ENCODE peak calls at places on chromosome 20, in six cellular contexts. One of them, this sample, is unnamed.

GRCh38 chr20:25071722-25072121 is 10.2 kb downstream of the VSX1 start:
- DNase-seq in IMR-90: no peak
- DNase-seq in Calu3: no peak
- DNase-seq in activated T-helper 1 cell treated with anti-CD3 and anti-CD28 coated beads, Interleukin-2, amount 50 U/mL, for 16 hours: no peak
- DNase-seq in PC-3: no peak
- DNase-seq in GM18507: no peak
- DNase-seq in this sample: no peak

GRCh38 chr20:51198876-51199523 is 176.1 kb upstream of the KCNG1 start:
- DNase-seq in Calu3: no peak
- DNase-seq in PC-3: no peak
- DNase-seq in activated T-helper 1 cell treated with anti-CD3 and anti-CD28 coated beads, Interleukin-2, amount 50 U/mL, for 16 hours: no peak
- DNase-seq in IMR-90: no peak
- DNase-seq in GM18507: no peak
- DNase-seq in this sample: no peak

GRCh38 chr20:1941226-1941625 is 46.0 kb downstream of the SIRPA start:
- DNase-seq in Calu3: no peak
- DNase-seq in PC-3: no peak
- DNase-seq in activated T-helper 1 cell treated with anti-CD3 and anti-CD28 coated beads, Interleukin-2, amount 50 U/mL, for 16 hours: no peak
- DNase-seq in IMR-90: peak; percentile 30
- DNase-seq in GM18507: no peak
- DNase-seq in this sample: no peak

GRCh38 chr20:44110816-44111568 is 76.0 kb downstream of the JPH2 start:
- DNase-seq in IMR-90: no peak
- DNase-seq in PC-3: no peak
- DNase-seq in GM18507: no peak
- DNase-seq in Calu3: no peak
- DNase-seq in activated T-helper 1 cell treated with anti-CD3 and anti-CD28 coated beads, Interleukin-2, amount 50 U/mL, for 16 hours: no peak
- DNase-seq in this sample: no peak

GRCh38 chr20:13765868-13766416 is 18.8 kb downstream of the ESF1 start:
- DNase-seq in IMR-90: no peak
- DNase-seq in GM18507: no peak
- DNase-seq in activated T-helper 1 cell treated with anti-CD3 and anti-CD28 coated beads, Interleukin-2, amount 50 U/mL, for 16 hours: no peak
- DNase-seq in PC-3: no peak
- DNase-seq in Calu3: no peak
- DNase-seq in this sample: no peak

GRCh38 chr20:36645998-36646397 is at the start of gene SLA2:
- DNase-seq in Calu3: no peak
- DNase-seq in IMR-90: no peak
- DNase-seq in GM18507: peak; percentile 25
- DNase-seq in PC-3: no peak
- DNase-seq in activated T-helper 1 cell treated with anti-CD3 and anti-CD28 coated beads, Interleukin-2, amount 50 U/mL, for 16 hours: peak; percentile 43
- DNase-seq in this sample: no peak

GRCh38 chr20:62719250-62719945 is 10.8 kb downstream of the NTSR1 start:
- DNase-seq in activated T-helper 1 cell treated with anti-CD3 and anti-CD28 coated beads, Interleukin-2, amount 50 U/mL, for 16 hours: no peak
- DNase-seq in GM18507: no peak
- DNase-seq in PC-3: no peak
- DNase-seq in Calu3: no peak
- DNase-seq in IMR-90: peak; percentile 62
- DNase-seq in this sample: no peak

GRCh38 chr20:13685623-13686022 is 46.9 kb upstream of the TASP1 start:
- DNase-seq in PC-3: no peak
- DNase-seq in activated T-helper 1 cell treated with anti-CD3 and anti-CD28 coated beads, Interleukin-2, amount 50 U/mL, for 16 hours: no peak
- DNase-seq in GM18507: no peak
- DNase-seq in IMR-90: no peak
- DNase-seq in Calu3: no peak
- DNase-seq in this sample: no peak

GRCh38 chr20:3115190-3116107 is 30.9 kb upstream of the AVP start:
- DNase-seq in IMR-90: peak; percentile 59
- DNase-seq in GM18507: peak; percentile 68
- DNase-seq in Calu3: peak; percentile 24
- DNase-seq in PC-3: peak; percentile 76
- DNase-seq in activated T-helper 1 cell treated with anti-CD3 and anti-CD28 coated beads, Interleukin-2, amount 50 U/mL, for 16 hours: no peak
- DNase-seq in this sample: peak; percentile 73

GRCh38 chr20:38471245-38471644 is 1.4 kb upstream of the RALGAPB start:
- DNase-seq in activated T-helper 1 cell treated with anti-CD3 and anti-CD28 coated beads, Interleukin-2, amount 50 U/mL, for 16 hours: no peak
- DNase-seq in Calu3: no peak
- DNase-seq in GM18507: no peak
- DNase-seq in IMR-90: no peak
- DNase-seq in PC-3: no peak
- DNase-seq in this sample: no peak

GRCh38 chr20:42138711-42139110 is 520.5 kb upstream of the CHD6 start:
- DNase-seq in Calu3: no peak
- DNase-seq in GM18507: no peak
- DNase-seq in IMR-90: no peak
- DNase-seq in activated T-helper 1 cell treated with anti-CD3 and anti-CD28 coated beads, Interleukin-2, amount 50 U/mL, for 16 hours: no peak
- DNase-seq in PC-3: no peak
- DNase-seq in this sample: no peak

GRCh38 chr20:51012357-51012756 is 10.6 kb downstream of the KCNG1 start:
- DNase-seq in Calu3: no peak
- DNase-seq in GM18507: no peak
- DNase-seq in IMR-90: no peak
- DNase-seq in activated T-helper 1 cell treated with anti-CD3 and anti-CD28 coated beads, Interleukin-2, amount 50 U/mL, for 16 hours: no peak
- DNase-seq in PC-3: no peak
- DNase-seq in this sample: no peak

This sample was measured in Caki2.